ENCODE peak calls at places on chromosome 3, in six cellular contexts. One of them, this sample, is unnamed.

GRCh38 chr3:133792171-133792763 is 13.3 kb upstream of the SRPRB start:
- DNase-seq in psoas muscle: no peak
- DNase-seq in PC-9: no peak
- DNase-seq in uterus: no peak
- DNase-seq in lower lobe of right lung: no peak
- DNase-seq in endothelial cell of umbilical vein: no peak
- DNase-seq in this sample: no peak

GRCh38 chr3:141930801-141931200 is 54.4 kb downstream of the ATP1B3 start:
- DNase-seq in PC-9: no peak
- DNase-seq in lower lobe of right lung: no peak
- DNase-seq in endothelial cell of umbilical vein: no peak
- DNase-seq in uterus: no peak
- DNase-seq in psoas muscle: no peak
- DNase-seq in this sample: no peak

GRCh38 chr3:42600958-42601675 is 631 bp downstream of the NKTR start:
- DNase-seq in lower lobe of right lung: peak; percentile 75
- DNase-seq in uterus: peak; percentile 61
- DNase-seq in endothelial cell of umbilical vein: peak; percentile 68
- DNase-seq in psoas muscle: peak; percentile 55
- DNase-seq in PC-9: peak; percentile 59
- DNase-seq in this sample: peak; percentile 72

GRCh38 chr3:14440168-14440518 is 37.7 kb downstream of the SLC6A6 start:
- DNase-seq in endothelial cell of umbilical vein: no peak
- DNase-seq in psoas muscle: no peak
- DNase-seq in uterus: no peak
- DNase-seq in lower lobe of right lung: no peak
- DNase-seq in PC-9: no peak
- DNase-seq in this sample: no peak

GRCh38 chr3:45060165-45060897 is 34.2 kb downstream of the CLEC3B start:
- DNase-seq in uterus: no peak
- DNase-seq in PC-9: no peak
- DNase-seq in lower lobe of right lung: no peak
- DNase-seq in psoas muscle: no peak
- DNase-seq in endothelial cell of umbilical vein: no peak
- DNase-seq in this sample: no peak

GRCh38 chr3:126606021-126606420 is 47.3 kb upstream of the C3orf22 start:
- DNase-seq in endothelial cell of umbilical vein: no peak
- DNase-seq in PC-9: no peak
- DNase-seq in uterus: no peak
- DNase-seq in lower lobe of right lung: no peak
- DNase-seq in psoas muscle: no peak
- DNase-seq in this sample: no peak

GRCh38 chr3:15646924-15647511 is 45.5 kb downstream of the BTD start:
- DNase-seq in endothelial cell of umbilical vein: peak; percentile 98
- DNase-seq in lower lobe of right lung: no peak
- DNase-seq in uterus: peak; percentile 67
- DNase-seq in PC-9: peak; percentile 61
- DNase-seq in psoas muscle: peak; percentile 67
- DNase-seq in this sample: peak; percentile 33

GRCh38 chr3:195204360-195205166 is 66.4 kb downstream of the XXYLT1 start:
- DNase-seq in endothelial cell of umbilical vein: peak; percentile 90
- DNase-seq in PC-9: no peak
- DNase-seq in uterus: peak; percentile 19
- DNase-seq in lower lobe of right lung: no peak
- DNase-seq in psoas muscle: no peak
- DNase-seq in this sample: no peak

GRCh38 chr3:9146367-9147071 is 102.9 kb downstream of the SRGAP3 start:
- DNase-seq in uterus: no peak
- DNase-seq in psoas muscle: no peak
- DNase-seq in PC-9: no peak
- DNase-seq in endothelial cell of umbilical vein: no peak
- DNase-seq in lower lobe of right lung: no peak
- DNase-seq in this sample: no peak

GRCh38 chr3:155809181-155809580 is 3.1 kb upstream of the C3orf33 start:
- DNase-seq in uterus: no peak
- DNase-seq in endothelial cell of umbilical vein: no peak
- DNase-seq in lower lobe of right lung: no peak
- DNase-seq in psoas muscle: no peak
- DNase-seq in PC-9: no peak
- DNase-seq in this sample: no peak

GRCh38 chr3:127454051-127454450 is 136.5 kb downstream of the TPRA1 start:
- DNase-seq in uterus: peak; percentile 4
- DNase-seq in psoas muscle: no peak
- DNase-seq in lower lobe of right lung: no peak
- DNase-seq in endothelial cell of umbilical vein: no peak
- DNase-seq in PC-9: no peak
- DNase-seq in this sample: no peak

GRCh38 chr3:117602054-117602644 is 892.6 kb downstream of the TUSC7 start:
- DNase-seq in uterus: no peak
- DNase-seq in endothelial cell of umbilical vein: no peak
- DNase-seq in PC-9: no peak
- DNase-seq in lower lobe of right lung: no peak
- DNase-seq in psoas muscle: no peak
- DNase-seq in this sample: no peak

GRCh38 chr3:152197451-152197850 is 71.3 kb upstream of the MBNL1 start:
- DNase-seq in psoas muscle: no peak
- DNase-seq in lower lobe of right lung: no peak
- DNase-seq in PC-9: no peak
- DNase-seq in endothelial cell of umbilical vein: no peak
- DNase-seq in uterus: no peak
- DNase-seq in this sample: no peak

GRCh38 chr3:30285188-30286006 is 321.0 kb upstream of the TGFBR2 start:
- DNase-seq in endothelial cell of umbilical vein: peak; percentile 47
- DNase-seq in lower lobe of right lung: no peak
- DNase-seq in psoas muscle: no peak
- DNase-seq in uterus: no peak
- DNase-seq in PC-9: no peak
- DNase-seq in this sample: no peak

GRCh38 chr3:175075269-175075668 is 216.1 kb downstream of the NAALADL2 start:
- DNase-seq in lower lobe of right lung: no peak
- DNase-seq in uterus: no peak
- DNase-seq in psoas muscle: no peak
- DNase-seq in endothelial cell of umbilical vein: no peak
- DNase-seq in PC-9: no peak
- DNase-seq in this sample: no peak

GRCh38 chr3:31743690-31744089 is 211.0 kb downstream of the STT3B start:
- DNase-seq in uterus: no peak
- DNase-seq in endothelial cell of umbilical vein: peak; percentile 49
- DNase-seq in lower lobe of right lung: no peak
- DNase-seq in PC-9: no peak
- DNase-seq in psoas muscle: no peak
- DNase-seq in this sample: no peak

GRCh38 chr3:39226106-39226741 is 33.8 kb upstream of the XIRP1 start:
- DNase-seq in PC-9: no peak
- DNase-seq in lower lobe of right lung: no peak
- DNase-seq in endothelial cell of umbilical vein: no peak
- DNase-seq in psoas muscle: no peak
- DNase-seq in uterus: no peak
- DNase-seq in this sample: no peak

GRCh38 chr3:188578579-188579363 is 424.8 kb downstream of the LPP start:
- DNase-seq in uterus: peak; percentile 81
- DNase-seq in PC-9: no peak
- DNase-seq in psoas muscle: peak; percentile 50
- DNase-seq in endothelial cell of umbilical vein: peak; percentile 7
- DNase-seq in lower lobe of right lung: peak; percentile 32
- DNase-seq in this sample: peak; percentile 62

GRCh38 chr3:188573929-188574317 is 420.0 kb downstream of the LPP start:
- DNase-seq in lower lobe of right lung: no peak
- DNase-seq in psoas muscle: no peak
- DNase-seq in uterus: no peak
- DNase-seq in PC-9: no peak
- DNase-seq in endothelial cell of umbilical vein: no peak
- DNase-seq in this sample: no peak

GRCh38 chr3:188575501-188575900 is 421.5 kb downstream of the LPP start:
- DNase-seq in PC-9: no peak
- DNase-seq in endothelial cell of umbilical vein: no peak
- DNase-seq in psoas muscle: no peak
- DNase-seq in lower lobe of right lung: no peak
- DNase-seq in uterus: no peak
- DNase-seq in this sample: no peak

GRCh38 chr3:188574885-188575284 is 420.9 kb downstream of the LPP start:
- DNase-seq in endothelial cell of umbilical vein: no peak
- DNase-seq in PC-9: no peak
- DNase-seq in uterus: no peak
- DNase-seq in psoas muscle: no peak
- DNase-seq in lower lobe of right lung: no peak
- DNase-seq in this sample: no peak

DNA sequence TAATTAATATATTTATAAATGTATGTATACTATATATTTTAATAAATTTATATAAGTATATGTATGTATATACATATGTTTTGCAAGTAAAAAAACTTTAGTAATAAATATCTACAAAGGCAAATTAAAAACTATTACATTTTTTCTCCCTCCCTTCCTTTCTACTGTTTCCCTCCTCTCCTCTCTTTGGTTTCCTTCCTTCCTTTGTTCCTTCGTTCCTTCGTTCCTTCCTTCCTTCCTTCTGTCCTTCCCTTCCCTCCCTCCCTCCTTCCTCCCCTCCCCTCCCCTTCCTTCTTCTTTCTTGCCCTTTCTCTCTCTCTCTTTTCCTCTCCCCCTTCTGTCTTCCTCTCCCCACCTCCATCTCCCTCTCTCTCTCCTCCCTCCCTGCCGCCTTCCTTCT is 423.6 kb downstream of the LPP start:
- DNase-seq in uterus: no peak
- DNase-seq in endothelial cell of umbilical vein: no peak
- DNase-seq in PC-9: no peak
- DNase-seq in lower lobe of right lung: no peak
- DNase-seq in psoas muscle: no peak
- DNase-seq in this sample: no peak
- H3K4me1 ChIP-seq in uterus: no peaks in the 10 kb centered on the region
- H3K4me1 ChIP-seq in endothelial cell of umbilical vein: no peaks in the 10 kb centered on the region
- H3K4me1 ChIP-seq in PC-9: no peaks in the 10 kb centered on the region
- H3K4me1 ChIP-seq in lower lobe of right lung: peaks cover 9% of the 10 kb centered on the region
- H3K4me1 ChIP-seq in psoas muscle: peaks cover 29% of the 10 kb centered on the region
- H3K4me1 ChIP-seq in this sample: peaks cover 57% of the 10 kb centered on the region

GRCh38 chr3:53255360-53255774 is 455 bp downstream of the TKT start:
- DNase-seq in psoas muscle: no peak
- DNase-seq in PC-9: no peak
- DNase-seq in uterus: peak; percentile 26
- DNase-seq in endothelial cell of umbilical vein: peak; percentile 35
- DNase-seq in lower lobe of right lung: peak; percentile 65
- DNase-seq in this sample: peak; percentile 30

GRCh38 chr3:53252105-53252946 is 3.5 kb downstream of the TKT start:
- DNase-seq in lower lobe of right lung: peak; percentile 65
- DNase-seq in PC-9: no peak
- DNase-seq in endothelial cell of umbilical vein: peak; percentile 45
- DNase-seq in uterus: no peak
- DNase-seq in psoas muscle: no peak
- DNase-seq in this sample: no peak

GRCh38 chr3:53254810-53255359 is 937 bp downstream of the TKT start:
- DNase-seq in lower lobe of right lung: peak; percentile 88
- DNase-seq in psoas muscle: peak; percentile 69
- DNase-seq in endothelial cell of umbilical vein: peak; percentile 48
- DNase-seq in uterus: peak; percentile 59
- DNase-seq in PC-9: no peak
- DNase-seq in this sample: peak; percentile 67

GRCh38 chr3:53254190-53254809 is 1.5 kb downstream of the TKT start:
- DNase-seq in PC-9: no peak
- DNase-seq in psoas muscle: no peak
- DNase-seq in lower lobe of right lung: no peak
- DNase-seq in endothelial cell of umbilical vein: peak; percentile 31
- DNase-seq in uterus: no peak
- DNase-seq in this sample: no peak

DNA sequence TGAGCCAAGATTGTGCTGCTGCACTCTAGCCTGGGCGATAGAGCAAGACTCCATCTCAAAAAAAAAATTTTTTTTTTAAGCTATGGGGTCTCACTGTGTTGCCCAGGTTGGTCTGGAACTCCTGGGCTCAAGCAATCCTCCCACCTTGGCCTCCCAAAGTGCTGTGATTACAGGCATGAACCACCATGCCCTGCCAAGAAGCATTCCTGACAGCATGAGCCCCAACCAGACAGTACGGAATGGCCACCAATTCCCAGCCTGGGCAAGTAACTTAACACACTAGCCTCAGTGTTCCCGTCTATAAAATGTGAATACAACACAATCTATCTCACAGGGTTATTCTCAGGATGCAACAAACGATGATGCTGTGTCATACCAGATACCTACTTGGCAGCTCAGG is 2.1 kb downstream of the TKT start:
- DNase-seq in endothelial cell of umbilical vein: no peak
- DNase-seq in uterus: no peak
- DNase-seq in PC-9: no peak
- DNase-seq in lower lobe of right lung: no peak
- DNase-seq in psoas muscle: no peak
- DNase-seq in this sample: no peak
- H3K4me1 ChIP-seq in endothelial cell of umbilical vein: peaks cover 22% of the 10 kb centered on the region
- H3K4me1 ChIP-seq in uterus: no peaks in the 10 kb centered on the region
- H3K4me1 ChIP-seq in PC-9: peaks cover 51% of the 10 kb centered on the region
- H3K4me1 ChIP-seq in lower lobe of right lung: peaks cover 65% of the 10 kb centered on the region
- H3K4me1 ChIP-seq in psoas muscle: peaks cover 40% of the 10 kb centered on the region
- H3K4me1 ChIP-seq in this sample: peaks cover 76% of the 10 kb centered on the region

DNA sequence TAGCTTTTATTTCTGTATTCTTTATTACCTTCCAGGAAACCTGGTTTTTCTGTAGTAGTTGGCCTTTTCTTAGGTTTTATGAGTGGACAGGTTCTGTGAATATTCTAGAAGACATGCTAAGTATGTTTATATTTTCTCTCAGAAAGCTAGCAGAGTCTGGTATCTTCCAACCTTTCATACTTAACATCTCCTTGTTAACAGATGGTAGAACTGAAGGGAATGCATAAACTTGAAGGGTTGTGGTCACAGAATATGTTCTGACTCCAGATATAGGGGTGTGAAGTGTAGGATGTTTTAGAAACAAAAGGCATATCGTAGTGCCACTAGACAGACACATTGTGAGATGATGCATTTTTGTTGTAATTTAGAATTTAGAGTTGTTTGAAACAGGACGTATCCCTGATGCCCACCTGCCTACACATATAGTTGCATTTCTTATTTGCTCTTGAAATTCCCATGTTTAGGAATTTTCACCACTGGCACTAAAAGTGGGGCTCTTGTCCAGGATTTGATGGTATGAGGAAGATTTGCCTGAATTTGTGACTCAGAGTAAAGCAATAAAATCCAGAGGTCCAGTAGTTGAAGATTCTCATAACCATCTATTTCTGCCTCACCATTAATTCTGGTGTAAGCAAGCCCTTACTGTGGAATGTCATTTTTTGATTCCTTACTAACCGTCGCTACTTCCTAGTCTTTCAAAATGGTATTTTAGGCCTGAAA is 274.5 kb downstream of the FEZF2 start:
- DNase-seq in lower lobe of right lung: no peak
- DNase-seq in endothelial cell of umbilical vein: no peak
- DNase-seq in PC-9: no peak
- DNase-seq in uterus: no peak
- DNase-seq in psoas muscle: no peak
- DNase-seq in this sample: no peak
- H3K4me1 ChIP-seq in lower lobe of right lung: no peaks in the 10 kb centered on the region
- H3K4me1 ChIP-seq in endothelial cell of umbilical vein: peaks cover 2% of the 10 kb centered on the region
- H3K4me1 ChIP-seq in PC-9: no peaks in the 10 kb centered on the region
- H3K4me1 ChIP-seq in uterus: no peaks in the 10 kb centered on the region
- H3K4me1 ChIP-seq in psoas muscle: peaks cover 52% of the 10 kb centered on the region
- H3K4me1 ChIP-seq in this sample: peaks cover 84% of the 10 kb centered on the region

DNA sequence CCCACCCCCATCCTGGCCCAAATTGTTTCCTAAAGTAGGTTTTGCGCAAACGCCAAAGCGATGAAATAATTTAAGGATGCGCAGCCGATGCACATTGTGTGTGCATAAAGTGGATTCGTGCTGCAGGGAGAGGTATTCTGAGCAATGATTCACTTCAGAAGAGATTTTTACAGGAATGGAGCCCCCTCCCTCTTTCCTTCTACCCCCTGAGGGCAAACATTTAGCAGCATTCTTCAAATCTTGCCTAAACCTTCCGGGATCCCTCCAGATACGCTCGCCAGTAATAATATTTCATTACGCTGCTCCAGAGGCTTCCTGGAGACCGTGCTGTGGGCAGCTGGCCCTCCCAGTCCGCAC is 14.6 kb downstream of the ZIC4 start:
- DNase-seq in PC-9: no peak
- DNase-seq in endothelial cell of umbilical vein: no peak
- DNase-seq in lower lobe of right lung: no peak
- DNase-seq in psoas muscle: no peak
- DNase-seq in uterus: no peak
- DNase-seq in this sample: no peak
- H3K4me1 ChIP-seq in PC-9: no peaks in the 10 kb centered on the region
- H3K4me1 ChIP-seq in endothelial cell of umbilical vein: peaks cover 6% of the 10 kb centered on the region
- H3K4me1 ChIP-seq in lower lobe of right lung: peaks cover 21% of the 10 kb centered on the region
- H3K4me1 ChIP-seq in psoas muscle: no peaks in the 10 kb centered on the region
- H3K4me1 ChIP-seq in uterus: no peaks in the 10 kb centered on the region
- H3K4me1 ChIP-seq in this sample: peaks cover 36% of the 10 kb centered on the region

This sample was measured in left ventricle myocardium inferior.